ENCODE peak calls at places on chromosomes 11 and 22, in four cellular contexts. O, L, C and K are unnamed samples.

GRCh38 chr11:44774131-44774530 is 47.4 kb downstream of the TSPAN18 start:
- DNase-seq in O (peak; percentile 60), L (no peak), C (no peak), K (no peak)

GRCh38 chr11:16782226-16782919 is 43.9 kb downstream of the C11orf58 start:
- DNase-seq in O (no peak), C (no peak), L (no peak), K (peak; percentile 66)

GRCh38 chr11:69382131-69383128 is 88.5 kb downstream of the MYEOV start:
- DNase-seq in C (no peak), O (no peak), L (no peak), K (peak; percentile 81)

GRCh38 chr11:47553417-47553746 is 450 bp upstream of the CELF1 start:
- DNase-seq in O (no peak), L (no peak), C (no peak), K (peak; percentile 91)

GRCh38 chr11:67250059-67251043 is 15.9 kb upstream of the GRK2 start:
- DNase-seq in O (no peak), C (no peak), L (no peak), K (no peak)

GRCh38 chr11:67309661-67310061 is 6.3 kb downstream of the SSH3 start:
- DNase-seq in O (no peak), C (no peak), L (no peak), K (no peak)

GRCh38 chr22:37010976-37011375 is 8.3 kb downstream of the TST start:
- DNase-seq in O (no peak), L (no peak), C (no peak), K (no peak)

GRCh38 chr22:20516399-20516798 is 9.0 kb downstream of the MED15 start:
- DNase-seq in O (no peak), C (no peak), L (no peak), K (no peak)

GRCh38 chr22:40818192-40818746 is 877 bp downstream of the SLC25A17 start:
- DNase-seq in C (no peak), O (no peak), L (peak; percentile 4), K (no peak)

GRCh38 chr11:72406536-72407507 is 27.5 kb downstream of the CLPB start:
- DNase-seq in L (no peak), C (no peak), O (no peak), K (no peak)

GRCh38 chr11:77669848-77670511 is 32.4 kb upstream of the CLNS1A start:
- DNase-seq in L (no peak), O (no peak), C (no peak), K (no peak)

GRCh38 chr22:24951942-24952836 is at the start of gene KIAA1671:
- DNase-seq in O (peak; percentile 98), L (peak; percentile 88), C (peak; percentile 82), K (peak; percentile 99)

GRCh38 chr11:103364687-103365086 is 255.5 kb downstream of the DYNC2H1 start:
- DNase-seq in L (no peak), O (peak; percentile 11), C (no peak), K (no peak)

GRCh38 chr22:20407829-20408228 is 13.9 kb downstream of the ZNF74 start:
- DNase-seq in C (no peak), O (no peak), L (no peak), K (peak; percentile 74)

GRCh38 chr11:28756977-28757376 is 648.8 kb downstream of the METTL15 start:
- DNase-seq in O (peak; percentile 64), C (no peak), L (no peak), K (no peak)

GRCh38 chr22:21802673-21803072 is 64.8 kb downstream of the MAPK1 start:
- DNase-seq in C (no peak), L (no peak), O (no peak), K (no peak)

GRCh38 chr11:131763193-131763890 is 392.9 kb downstream of the NTM start:
- DNase-seq in O (peak; percentile 45), L (no peak), C (no peak), K (peak; percentile 84)

GRCh38 chr11:44829838-44830237 is 103.1 kb downstream of the TSPAN18 start:
- DNase-seq in C (no peak), O (no peak), L (no peak), K (no peak)

GRCh38 chr11:71182791-71183556 is 69.4 kb downstream of the SHANK2 start:
- DNase-seq in L (no peak), O (no peak), C (no peak), K (no peak)

GRCh38 chr11:61026121-61027031 is 54.9 kb downstream of the CD6 start:
- DNase-seq in O (no peak), L (peak; percentile 58), C (no peak), K (no peak)

GRCh38 chr22:26606611-26607010 is 11.2 kb downstream of the CRYBB1 start:
- DNase-seq in O (peak; percentile 58), C (no peak), L (no peak), K (peak; percentile 88)

GRCh38 chr22:48882636-48883200 is 945.0 kb downstream of the BRD1 start:
- DNase-seq in C (no peak), O (no peak), L (no peak), K (no peak)

GRCh38 chr11:11857769-11858168 is 16.0 kb downstream of the USP47 start:
- DNase-seq in C (no peak), O (no peak), L (no peak), K (no peak)

GRCh38 chr11:2325719-2326118 is 23.9 kb downstream of the TSPAN32 start:
- DNase-seq in L (no peak), O (peak; percentile 63), C (no peak), K (peak; percentile 85)

GRCh38 chr11:128692750-128693578 is 908 bp upstream of the FLI1 start:
- DNase-seq in L (peak; percentile 34), O (peak; percentile 81), C (peak; percentile 27), K (peak; percentile 96)

GRCh38 chr11:17572791-17573460 is 25.9 kb downstream of the OTOG start:
- DNase-seq in C (no peak), O (no peak), L (no peak), K (peak; percentile 53)

GRCh38 chr11:19838994-19839768 is 126.5 kb downstream of the NAV2 start:
- DNase-seq in C (no peak), O (no peak), L (no peak), K (no peak)

GRCh38 chr11:111665779-111666178 is 63.5 kb downstream of the SIK2 start:
- DNase-seq in C (no peak), L (no peak), O (no peak), K (no peak)